ENCODE peak calls at places on chromosome 5, in five cellular contexts. One of them, this sample, is unnamed.

GRCh38 chr5:23352437-23352836 is 155.0 kb upstream of the PRDM9 start:
- DNase-seq in upper lobe of right lung: no peak
- DNase-seq in H7: no peak
- DNase-seq in adipocyte: no peak
- DNase-seq in kidney: no peak
- DNase-seq in this sample: peak

GRCh38 chr5:91257301-91257700 is 125.8 kb downstream of the ARRDC3 start:
- DNase-seq in upper lobe of right lung: no peak
- DNase-seq in H7: no peak
- DNase-seq in adipocyte: peak
- DNase-seq in kidney: no peak
- DNase-seq in this sample: no peak

GRCh38 chr5:149127394-149127955 is 13.8 kb upstream of the ABLIM3 start:
- DNase-seq in upper lobe of right lung: no peak
- DNase-seq in H7: no peak
- DNase-seq in adipocyte: no peak
- DNase-seq in kidney: no peak
- DNase-seq in this sample: no peak

GRCh38 chr5:51810592-51810991 is 427.3 kb downstream of the ISL1 start:
- DNase-seq in upper lobe of right lung: no peak
- DNase-seq in H7: no peak
- DNase-seq in adipocyte: no peak
- DNase-seq in kidney: no peak
- DNase-seq in this sample: peak

GRCh38 chr5:177317959-177318377 is 6.3 kb upstream of the MXD3 start:
- DNase-seq in upper lobe of right lung: peak
- DNase-seq in H7: peak
- DNase-seq in adipocyte: peak
- DNase-seq in kidney: peak
- DNase-seq in this sample: no peak

GRCh38 chr5:113345261-113345940 is 89.4 kb downstream of the TSSK1B start:
- DNase-seq in upper lobe of right lung: no peak
- DNase-seq in H7: no peak
- DNase-seq in adipocyte: peak
- DNase-seq in kidney: no peak
- DNase-seq in this sample: no peak

GRCh38 chr5:120677481-120677880 is 213.4 kb downstream of the PRR16 start:
- DNase-seq in upper lobe of right lung: no peak
- DNase-seq in H7: no peak
- DNase-seq in adipocyte: peak
- DNase-seq in kidney: no peak
- DNase-seq in this sample: no peak

GRCh38 chr5:162672030-162672429 is 604.5 kb downstream of the GABRG2 start:
- DNase-seq in upper lobe of right lung: no peak
- DNase-seq in H7: no peak
- DNase-seq in adipocyte: no peak
- DNase-seq in kidney: no peak
- DNase-seq in this sample: no peak

GRCh38 chr5:2751592-2752021 is at the start of gene IRX2:
- DNase-seq in upper lobe of right lung: peak
- DNase-seq in H7: peak
- DNase-seq in adipocyte: no peak
- DNase-seq in kidney: peak
- DNase-seq in this sample: no peak

GRCh38 chr5:392431-392988 is 50.5 kb upstream of the EXOC3 start:
- DNase-seq in upper lobe of right lung: peak
- DNase-seq in H7: peak
- DNase-seq in adipocyte: no peak
- DNase-seq in kidney: no peak
- DNase-seq in this sample: no peak

GRCh38 chr5:67620386-67621039 is 423.9 kb upstream of the CD180 start:
- DNase-seq in upper lobe of right lung: no peak
- DNase-seq in H7: no peak
- DNase-seq in adipocyte: no peak
- DNase-seq in kidney: no peak
- DNase-seq in this sample: no peak

GRCh38 chr5:132364319-132364718 is 5.2 kb upstream of the SLC22A5 start:
- DNase-seq in upper lobe of right lung: no peak
- DNase-seq in H7: no peak
- DNase-seq in adipocyte: peak
- DNase-seq in kidney: no peak
- DNase-seq in this sample: peak

GRCh38 chr5:73256462-73257260 is 83.7 kb downstream of the TMEM174 start:
- DNase-seq in upper lobe of right lung: no peak
- DNase-seq in H7: no peak
- DNase-seq in adipocyte: no peak
- DNase-seq in kidney: no peak
- DNase-seq in this sample: no peak

GRCh38 chr5:135345945-135346731 is 52.9 kb downstream of the MACROH2A1 start:
- DNase-seq in upper lobe of right lung: no peak
- DNase-seq in H7: no peak
- DNase-seq in adipocyte: no peak
- DNase-seq in kidney: no peak
- DNase-seq in this sample: no peak

GRCh38 chr5:93807860-93808259 is 66.5 kb upstream of the POU5F2 start:
- DNase-seq in upper lobe of right lung: no peak
- DNase-seq in H7: no peak
- DNase-seq in adipocyte: no peak
- DNase-seq in kidney: no peak
- DNase-seq in this sample: no peak

GRCh38 chr5:143434261-143435206 is 31.0 kb upstream of the NR3C1 start:
- DNase-seq in upper lobe of right lung: no peak
- DNase-seq in H7: no peak
- DNase-seq in adipocyte: no peak
- DNase-seq in kidney: no peak
- DNase-seq in this sample: no peak

GRCh38 chr5:143433680-143434079 is 30.2 kb upstream of the NR3C1 start:
- DNase-seq in upper lobe of right lung: no peak
- DNase-seq in H7: no peak
- DNase-seq in adipocyte: no peak
- DNase-seq in kidney: no peak
- DNase-seq in this sample: no peak

GRCh38 chr5:143432658-143433239 is 29.3 kb upstream of the NR3C1 start:
- DNase-seq in upper lobe of right lung: no peak
- DNase-seq in H7: no peak
- DNase-seq in adipocyte: no peak
- DNase-seq in kidney: no peak
- DNase-seq in this sample: peak

GRCh38 chr5:143436871-143437270 is 33.4 kb upstream of the NR3C1 start:
- DNase-seq in upper lobe of right lung: no peak
- DNase-seq in H7: no peak
- DNase-seq in adipocyte: peak
- DNase-seq in kidney: no peak
- DNase-seq in this sample: no peak

DNA sequence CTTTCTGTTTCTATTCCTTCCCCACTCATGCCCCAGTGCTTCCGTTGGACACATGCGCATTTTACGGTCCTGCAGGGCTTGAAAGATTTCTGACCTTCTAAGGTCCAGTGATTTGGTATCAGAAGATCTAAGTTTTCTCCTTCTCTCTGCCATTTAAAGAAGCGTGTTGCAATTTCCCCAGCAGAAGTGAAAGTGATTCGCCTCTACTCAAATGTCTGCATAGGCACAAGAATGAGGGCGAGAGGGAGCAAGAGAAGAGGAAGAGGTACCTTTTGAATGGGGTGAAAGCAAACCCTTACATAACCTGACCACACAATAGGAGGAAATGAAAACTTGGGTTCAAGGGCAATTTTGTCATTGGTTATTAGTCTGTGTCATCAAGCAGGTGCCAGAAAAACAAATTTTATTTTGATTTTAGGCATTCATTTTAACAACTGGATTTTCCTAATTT is 31.7 kb upstream of the NR3C1 start:
- DNase-seq in upper lobe of right lung: no peak
- DNase-seq in H7: no peak
- DNase-seq in adipocyte: peak
- DNase-seq in kidney: no peak
- DNase-seq in this sample: peak
- H3K4me3 ChIP-seq in upper lobe of right lung: peak
- H3K4me3 ChIP-seq in H7: no peak
- H3K4me3 ChIP-seq in adipocyte: peak
- H3K4me3 ChIP-seq in kidney: peak
- H3K4me3 ChIP-seq in this sample: peak

DNA sequence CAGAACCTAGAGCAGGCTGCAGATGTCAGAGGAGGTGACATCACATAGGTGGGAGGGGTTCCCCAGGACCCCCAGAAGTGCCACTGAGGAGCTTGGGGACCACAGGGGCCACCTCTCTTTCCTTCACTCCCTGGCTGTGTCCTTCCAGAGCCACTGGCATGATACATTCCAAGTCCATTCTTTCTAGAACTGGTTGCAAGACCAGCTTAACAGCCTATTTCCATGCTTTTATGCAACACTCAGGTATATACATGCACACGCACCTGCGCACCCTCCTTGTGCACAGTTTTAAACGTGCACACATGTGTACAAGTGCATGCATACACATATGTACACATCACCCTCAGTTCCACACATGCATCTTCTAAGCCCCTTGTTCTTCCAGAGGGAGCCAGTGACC is 39.7 kb downstream of the SLC6A7 start:
- DNase-seq in upper lobe of right lung: no peak
- DNase-seq in H7: no peak
- DNase-seq in adipocyte: no peak
- DNase-seq in kidney: no peak
- DNase-seq in this sample: no peak
- H3K4me3 ChIP-seq in upper lobe of right lung: no peak
- H3K4me3 ChIP-seq in H7: no peak
- H3K4me3 ChIP-seq in adipocyte: no peak
- H3K4me3 ChIP-seq in kidney: no peak
- H3K4me3 ChIP-seq in this sample: no peak

GRCh38 chr5:95822038-95822407 is 503 bp downstream of the GLRX start:
- DNase-seq in upper lobe of right lung: peak
- DNase-seq in H7: peak
- DNase-seq in adipocyte: peak
- DNase-seq in kidney: peak
- DNase-seq in this sample: no peak
- H3K4me3 ChIP-seq in upper lobe of right lung: peak
- H3K4me3 ChIP-seq in H7: peak
- H3K4me3 ChIP-seq in adipocyte: peak
- H3K4me3 ChIP-seq in kidney: peak
- H3K4me3 ChIP-seq in this sample: peak

DNA sequence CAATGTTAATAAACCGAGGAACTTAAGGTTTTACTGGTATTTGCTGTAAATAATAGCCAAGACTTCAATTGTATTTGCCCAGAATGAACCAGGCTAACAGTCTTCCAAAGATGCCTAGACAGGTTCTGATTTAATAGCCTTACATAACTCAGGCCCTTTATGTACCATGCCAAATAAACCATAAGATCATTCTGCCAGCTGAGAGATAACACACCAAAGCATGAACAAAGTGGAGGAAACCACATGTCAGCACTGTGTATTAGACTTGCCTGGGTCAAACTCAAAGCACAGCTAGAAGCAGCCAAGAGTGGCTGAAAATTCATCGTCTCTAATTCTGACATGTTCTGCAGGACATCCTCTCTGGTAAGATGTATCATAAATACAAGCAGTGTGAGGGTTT is 319.3 kb upstream of the ZNF608 start:
- DNase-seq in upper lobe of right lung: no peak
- DNase-seq in H7: no peak
- DNase-seq in adipocyte: no peak
- DNase-seq in kidney: no peak
- DNase-seq in this sample: no peak
- H3K4me3 ChIP-seq in upper lobe of right lung: no peak
- H3K4me3 ChIP-seq in H7: no peak
- H3K4me3 ChIP-seq in adipocyte: no peak
- H3K4me3 ChIP-seq in kidney: no peak
- H3K4me3 ChIP-seq in this sample: no peak